ENCODE peak calls at places on chromosome 1, in ten cellular contexts. One of them, this sample, is unnamed.

GRCh38 chr1:43388021-43388575 is 1.5 kb downstream of the MED8 start:
- DNase-seq in stomach: no peak
- DNase-seq in fibroblast of lung: no peak
- DNase-seq in cardiac muscle cell: no peak
- DNase-seq in OCI-LY7: no peak
- DNase-seq in lower leg skin: no peak
- DNase-seq in activated T-cell treated with anti-CD3 and anti-CD28 coated beads, Interleukin-2, amount 50 U/mL, for 4 hours: no peak
- DNase-seq in progenitor cell of endocrine pancreas: no peak
- DNase-seq in transverse colon: no peak
- DNase-seq in adipocyte: no peak
- DNase-seq in this sample: no peak

GRCh38 chr1:117572546-117572945 is 33.3 kb upstream of the TENT5C start:
- DNase-seq in lower leg skin: no peak
- DNase-seq in OCI-LY7: peak
- DNase-seq in progenitor cell of endocrine pancreas: no peak
- DNase-seq in adipocyte: no peak
- DNase-seq in fibroblast of lung: no peak
- DNase-seq in cardiac muscle cell: no peak
- DNase-seq in transverse colon: peak
- DNase-seq in activated T-cell treated with anti-CD3 and anti-CD28 coated beads, Interleukin-2, amount 50 U/mL, for 4 hours: peak
- DNase-seq in stomach: peak
- DNase-seq in this sample: no peak

GRCh38 chr1:236301080-236301957 is 19.6 kb upstream of the ERO1B start:
- DNase-seq in OCI-LY7: no peak
- DNase-seq in activated T-cell treated with anti-CD3 and anti-CD28 coated beads, Interleukin-2, amount 50 U/mL, for 4 hours: no peak
- DNase-seq in progenitor cell of endocrine pancreas: no peak
- DNase-seq in stomach: no peak
- DNase-seq in transverse colon: no peak
- DNase-seq in lower leg skin: no peak
- DNase-seq in fibroblast of lung: no peak
- DNase-seq in cardiac muscle cell: no peak
- DNase-seq in adipocyte: no peak
- DNase-seq in this sample: no peak

GRCh38 chr1:31848381-31848897 is 32.6 kb upstream of the SPOCD1 start:
- DNase-seq in activated T-cell treated with anti-CD3 and anti-CD28 coated beads, Interleukin-2, amount 50 U/mL, for 4 hours: peak
- DNase-seq in stomach: no peak
- DNase-seq in fibroblast of lung: no peak
- DNase-seq in OCI-LY7: peak
- DNase-seq in adipocyte: no peak
- DNase-seq in cardiac muscle cell: no peak
- DNase-seq in lower leg skin: no peak
- DNase-seq in transverse colon: no peak
- DNase-seq in progenitor cell of endocrine pancreas: no peak
- DNase-seq in this sample: no peak

GRCh38 chr1:94299627-94300552 is 62.5 kb upstream of the ARHGAP29 start:
- DNase-seq in cardiac muscle cell: no peak
- DNase-seq in OCI-LY7: no peak
- DNase-seq in lower leg skin: no peak
- DNase-seq in adipocyte: peak
- DNase-seq in fibroblast of lung: peak
- DNase-seq in activated T-cell treated with anti-CD3 and anti-CD28 coated beads, Interleukin-2, amount 50 U/mL, for 4 hours: no peak
- DNase-seq in progenitor cell of endocrine pancreas: no peak
- DNase-seq in transverse colon: no peak
- DNase-seq in stomach: no peak
- DNase-seq in this sample: no peak

GRCh38 chr1:1594602-1594981 is 5.3 kb downstream of the FNDC10 start:
- DNase-seq in fibroblast of lung: no peak
- DNase-seq in cardiac muscle cell: no peak
- DNase-seq in lower leg skin: no peak
- DNase-seq in adipocyte: no peak
- DNase-seq in progenitor cell of endocrine pancreas: no peak
- DNase-seq in OCI-LY7: no peak
- DNase-seq in transverse colon: no peak
- DNase-seq in activated T-cell treated with anti-CD3 and anti-CD28 coated beads, Interleukin-2, amount 50 U/mL, for 4 hours: no peak
- DNase-seq in stomach: no peak
- DNase-seq in this sample: no peak

GRCh38 chr1:41240806-41241747 is 1.0 kb downstream of the SCMH1 start:
- DNase-seq in cardiac muscle cell: peak
- DNase-seq in stomach: peak
- DNase-seq in progenitor cell of endocrine pancreas: peak
- DNase-seq in transverse colon: peak
- DNase-seq in OCI-LY7: peak
- DNase-seq in lower leg skin: peak
- DNase-seq in fibroblast of lung: peak
- DNase-seq in activated T-cell treated with anti-CD3 and anti-CD28 coated beads, Interleukin-2, amount 50 U/mL, for 4 hours: peak
- DNase-seq in adipocyte: peak
- DNase-seq in this sample: peak

GRCh38 chr1:19786988-19787423 is 12.7 kb downstream of the TMCO4 start:
- DNase-seq in adipocyte: no peak
- DNase-seq in transverse colon: peak
- DNase-seq in progenitor cell of endocrine pancreas: no peak
- DNase-seq in fibroblast of lung: no peak
- DNase-seq in activated T-cell treated with anti-CD3 and anti-CD28 coated beads, Interleukin-2, amount 50 U/mL, for 4 hours: no peak
- DNase-seq in OCI-LY7: no peak
- DNase-seq in cardiac muscle cell: no peak
- DNase-seq in stomach: peak
- DNase-seq in lower leg skin: no peak
- DNase-seq in this sample: no peak

GRCh38 chr1:151763990-151764389 is 694 bp upstream of the MRPL9 start:
- DNase-seq in lower leg skin: no peak
- DNase-seq in activated T-cell treated with anti-CD3 and anti-CD28 coated beads, Interleukin-2, amount 50 U/mL, for 4 hours: no peak
- DNase-seq in adipocyte: no peak
- DNase-seq in transverse colon: no peak
- DNase-seq in progenitor cell of endocrine pancreas: no peak
- DNase-seq in OCI-LY7: no peak
- DNase-seq in stomach: no peak
- DNase-seq in cardiac muscle cell: no peak
- DNase-seq in fibroblast of lung: peak
- DNase-seq in this sample: no peak

GRCh38 chr1:10564063-10564462 is 89.3 kb downstream of the PEX14 start:
- DNase-seq in fibroblast of lung: peak
- DNase-seq in stomach: no peak
- DNase-seq in adipocyte: no peak
- DNase-seq in OCI-LY7: no peak
- DNase-seq in cardiac muscle cell: no peak
- DNase-seq in progenitor cell of endocrine pancreas: no peak
- DNase-seq in transverse colon: no peak
- DNase-seq in activated T-cell treated with anti-CD3 and anti-CD28 coated beads, Interleukin-2, amount 50 U/mL, for 4 hours: no peak
- DNase-seq in lower leg skin: no peak
- DNase-seq in this sample: no peak

GRCh38 chr1:156128749-156129682 is 14.5 kb downstream of the LMNA start:
- DNase-seq in OCI-LY7: no peak
- DNase-seq in adipocyte: peak
- DNase-seq in transverse colon: peak
- DNase-seq in lower leg skin: no peak
- DNase-seq in activated T-cell treated with anti-CD3 and anti-CD28 coated beads, Interleukin-2, amount 50 U/mL, for 4 hours: no peak
- DNase-seq in stomach: no peak
- DNase-seq in cardiac muscle cell: peak
- DNase-seq in progenitor cell of endocrine pancreas: no peak
- DNase-seq in fibroblast of lung: peak
- DNase-seq in this sample: peak

GRCh38 chr1:210587547-210587946 is 258.8 kb downstream of the HHAT start:
- DNase-seq in progenitor cell of endocrine pancreas: no peak
- DNase-seq in fibroblast of lung: peak
- DNase-seq in adipocyte: no peak
- DNase-seq in stomach: no peak
- DNase-seq in activated T-cell treated with anti-CD3 and anti-CD28 coated beads, Interleukin-2, amount 50 U/mL, for 4 hours: no peak
- DNase-seq in cardiac muscle cell: peak
- DNase-seq in OCI-LY7: no peak
- DNase-seq in transverse colon: no peak
- DNase-seq in lower leg skin: no peak
- DNase-seq in this sample: no peak

GRCh38 chr1:172147541-172147940 is 272.9 kb upstream of the C1orf105 start:
- DNase-seq in progenitor cell of endocrine pancreas: no peak
- DNase-seq in lower leg skin: no peak
- DNase-seq in OCI-LY7: no peak
- DNase-seq in activated T-cell treated with anti-CD3 and anti-CD28 coated beads, Interleukin-2, amount 50 U/mL, for 4 hours: no peak
- DNase-seq in fibroblast of lung: no peak
- DNase-seq in stomach: no peak
- DNase-seq in cardiac muscle cell: no peak
- DNase-seq in adipocyte: no peak
- DNase-seq in transverse colon: no peak
- DNase-seq in this sample: no peak

GRCh38 chr1:175208773-175209492 is 16.4 kb upstream of the KIAA0040 start:
- DNase-seq in cardiac muscle cell: no peak
- DNase-seq in lower leg skin: no peak
- DNase-seq in OCI-LY7: peak
- DNase-seq in fibroblast of lung: no peak
- DNase-seq in activated T-cell treated with anti-CD3 and anti-CD28 coated beads, Interleukin-2, amount 50 U/mL, for 4 hours: peak
- DNase-seq in progenitor cell of endocrine pancreas: no peak
- DNase-seq in stomach: no peak
- DNase-seq in transverse colon: no peak
- DNase-seq in adipocyte: no peak
- DNase-seq in this sample: no peak

GRCh38 chr1:39236971-39237370 is 32.5 kb downstream of the MACF1 start:
- DNase-seq in adipocyte: no peak
- DNase-seq in stomach: no peak
- DNase-seq in transverse colon: no peak
- DNase-seq in activated T-cell treated with anti-CD3 and anti-CD28 coated beads, Interleukin-2, amount 50 U/mL, for 4 hours: no peak
- DNase-seq in progenitor cell of endocrine pancreas: no peak
- DNase-seq in cardiac muscle cell: no peak
- DNase-seq in OCI-LY7: no peak
- DNase-seq in lower leg skin: no peak
- DNase-seq in fibroblast of lung: no peak
- DNase-seq in this sample: no peak